ENCODE peak calls at places on chromosomes 5 and 9, in five cellular contexts. Q is HCT116, N is GM12878, O is HepG2, M is K562. L is an unnamed sample.

GRCh38 chr5:72067682-72068470 is 39.4 kb upstream of the MAP1B start:
- DNase-seq in Q (peak; percentile 12), N (no peak), O (no peak), M (peak; percentile 30), L (no peak)

GRCh38 chr5:133873936-133874585 is 94.4 kb downstream of the C5orf15 start:
- DNase-seq in Q (no peak), N (no peak), O (no peak), M (no peak), L (no peak)

GRCh38 chr5:127958421-127959011 is 125.0 kb upstream of the SLC12A2 start:
- DNase-seq in Q (no peak), N (no peak), O (peak; percentile 78), M (no peak), L (no peak)

GRCh38 chr5:79109527-79110492 is 1.8 kb upstream of the BHMT start:
- DNase-seq in Q (peak; percentile 29), N (no peak), O (peak; percentile 28), M (peak; percentile 45), L (no peak)

GRCh38 chr5:148559461-148559860 is 94.9 kb downstream of the HTR4 start:
- DNase-seq in Q (no peak), N (no peak), O (no peak), M (no peak), L (no peak)

GRCh38 chr9:111803924-111804323 is 9.2 kb upstream of the SHOC1 start:
- DNase-seq in Q (no peak), N (no peak), O (no peak), M (no peak), L (no peak)

GRCh38 chr5:81829242-81829641 is 78.3 kb upstream of the SSBP2 start:
- DNase-seq in Q (no peak), N (no peak), O (no peak), M (no peak), L (no peak)

GRCh38 chr9:129726322-129727160 is 26.3 kb downstream of the PTGES start:
- DNase-seq in Q (peak; percentile 64), N (no peak), O (peak; percentile 30), M (peak; percentile 95), L (peak; percentile 97)

GRCh38 chr9:129202613-129203555 is 24.8 kb upstream of the IER5L start:
- DNase-seq in Q (peak; percentile 54), N (no peak), O (peak; percentile 28), M (peak; percentile 90), L (peak; percentile 95)

GRCh38 chr5:111694183-111694582 is 62.8 kb downstream of the NREP start:
- DNase-seq in Q (no peak), N (no peak), O (no peak), M (no peak), L (no peak)

GRCh38 chr5:59207416-59207815 is 624.5 kb downstream of the RAB3C start:
- DNase-seq in Q (no peak), N (no peak), O (no peak), M (no peak), L (no peak)

GRCh38 chr9:63817622-63818518 is 1467.1 kb downstream of the FOXD4L5 start:
- DNase-seq in Q (no peak), N (peak; percentile 75), O (peak; percentile 10), M (peak; percentile 9), L (peak; percentile 47)

GRCh38 chr9:85258823-85259370 is 482.9 kb downstream of the AGTPBP1 start:
- DNase-seq in Q (peak; percentile 63), N (peak; percentile 20), O (peak; percentile 39), M (peak; percentile 8), L (peak; percentile 69)

DNA sequence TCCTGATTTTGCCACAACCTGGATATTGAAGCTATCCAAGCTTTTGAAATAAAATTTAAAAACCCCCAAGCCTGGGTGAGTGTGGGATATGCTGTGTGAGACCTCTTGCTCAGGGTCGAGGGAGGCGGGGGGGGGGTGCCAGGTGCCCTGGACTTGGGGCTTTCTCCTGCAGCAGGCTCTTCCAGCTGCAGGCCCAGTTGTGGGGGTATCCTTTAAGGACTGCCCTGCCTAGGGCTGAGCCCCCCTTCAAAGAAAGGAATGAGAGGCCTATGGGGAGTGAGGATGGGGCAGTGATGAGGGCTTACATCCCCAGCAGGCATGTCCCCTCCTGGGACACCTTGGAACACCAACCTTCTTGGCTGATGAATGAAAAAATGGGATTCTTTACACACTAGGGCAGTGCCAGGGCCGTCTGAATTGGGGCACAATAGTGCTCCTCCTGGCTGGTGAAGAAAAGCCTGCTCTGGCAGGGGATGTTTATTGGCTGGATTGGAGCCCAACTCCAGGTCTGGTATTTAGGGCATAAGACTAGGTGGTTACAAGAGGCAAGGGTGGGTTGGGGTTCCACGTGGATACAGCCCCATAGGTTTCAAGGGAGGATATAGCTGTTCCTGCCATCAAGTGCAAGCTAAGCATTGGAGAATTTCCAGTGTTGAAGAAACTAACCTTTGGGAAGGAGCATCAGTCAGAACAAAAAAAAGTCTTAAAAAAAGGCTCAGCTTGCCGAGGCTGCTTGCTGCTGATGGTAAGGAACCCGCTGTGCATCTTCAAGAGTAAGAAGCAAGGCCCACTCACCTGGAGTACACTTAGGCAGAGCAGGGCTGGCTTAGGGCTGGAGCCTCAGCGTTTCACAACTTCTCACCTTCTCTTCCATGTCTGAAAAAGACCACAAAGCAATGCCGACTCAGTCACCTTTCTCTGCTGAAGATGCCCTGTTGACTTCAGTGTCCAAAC is 7.0 kb downstream of the HNRNPAB start:
- DNase-seq in Q (no peak), N (no peak), O (no peak), M (no peak), L (no peak)
- H3K9ac ChIP-seq in Q (no peak overlapping the region), N (no peak overlapping the region), O (no peak overlapping the region), M (no peak overlapping the region), L (no peak overlapping the region)

GRCh38 chr9:93587651-93588347 is 11.4 kb downstream of the PHF2 start:
- DNase-seq in Q (no peak), N (no peak), O (no peak), M (peak; percentile 44), L (peak; percentile 55)

GRCh38 chr9:93585259-93585658 is 8.9 kb downstream of the PHF2 start:
- DNase-seq in Q (no peak), N (no peak), O (no peak), M (no peak), L (no peak)

GRCh38 chr9:93587284-93587650 is 10.9 kb downstream of the PHF2 start:
- DNase-seq in Q (no peak), N (no peak), O (no peak), M (no peak), L (no peak)

GRCh38 chr9:93586290-93587057 is 10.1 kb downstream of the PHF2 start:
- DNase-seq in Q (no peak), N (no peak), O (no peak), M (no peak), L (no peak)

GRCh38 chr9:93585695-93586094 is 9.3 kb downstream of the PHF2 start:
- DNase-seq in Q (no peak), N (no peak), O (no peak), M (no peak), L (no peak)
- H3K4me1 ChIP-seq in Q (no peaks in the 10 kb centered on the region), N (no peaks in the 10 kb centered on the region), O (peaks cover 66% of the 10 kb centered on the region), M (peaks cover 23% of the 10 kb centered on the region), L (no peaks in the 10 kb centered on the region)

GRCh38 chr5:143409972-143410371 is 6.5 kb upstream of the NR3C1 start:
- DNase-seq in Q (no peak), N (no peak), O (no peak), M (no peak), L (no peak)
- TF ChIP-seq REST in Q (no peak), N (no peak), O (no peak), M (no peak), L (no peak)

GRCh38 chr5:150703767-150704166 is 2.9 kb upstream of the RBM22 start:
- DNase-seq in Q (no peak), N (no peak), O (no peak), M (no peak), L (no peak)

GRCh38 chr5:150700600-150701377 is at the start of gene RBM22:
- DNase-seq in Q (peak; percentile 79), N (peak; percentile 57), O (peak; percentile 77), M (peak; percentile 83), L (peak; percentile 87)

GRCh38 chr5:150694638-150695037 is 6.2 kb downstream of the RBM22 start:
- DNase-seq in Q (no peak), N (no peak), O (no peak), M (no peak), L (no peak)

DNA sequence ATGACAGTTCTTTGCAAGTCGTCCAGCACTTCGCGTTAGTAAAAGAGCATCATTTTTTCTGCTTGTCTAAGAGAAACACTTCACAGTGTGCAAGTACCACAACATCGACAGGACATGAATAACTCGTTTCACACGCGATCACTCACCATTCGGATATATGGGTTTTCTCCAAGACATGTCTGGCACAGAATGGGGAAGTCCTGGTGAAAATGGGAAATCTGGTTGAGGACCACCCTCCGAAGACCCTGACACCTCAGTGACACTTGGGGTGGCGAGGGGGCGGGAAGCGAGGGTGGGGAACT is 613 bp downstream of the RBM22 start:
- DNase-seq in Q (peak; percentile 0), N (no peak), O (no peak), M (no peak), L (no peak)
- H3K9ac ChIP-seq in Q (peak overlapping the region; percentile 86), N (peak overlapping the region; percentile 85), O (peak overlapping the region; percentile 95), M (peak overlapping the region; percentile 93), L (peak overlapping the region; percentile 93)

DNA sequence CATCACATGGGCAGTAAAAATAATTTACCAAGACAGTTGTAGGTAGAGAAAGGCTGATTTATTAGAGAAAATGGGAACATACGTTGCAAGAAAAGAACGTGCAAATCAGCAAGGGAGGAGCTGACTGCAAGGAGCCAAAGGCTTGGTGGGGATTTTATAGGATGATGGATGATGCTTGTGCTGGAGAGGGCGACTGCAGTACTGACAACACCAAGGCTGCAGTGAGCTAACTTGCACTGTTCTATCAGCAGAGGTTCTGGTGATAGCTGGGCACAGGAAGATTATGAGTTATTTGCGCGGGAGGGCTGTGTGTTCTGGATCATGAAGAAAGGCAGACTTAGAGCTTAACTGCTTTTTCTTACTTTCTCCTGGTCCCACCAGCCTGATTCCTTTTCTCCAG is 265.4 kb downstream of the GADD45G start:
- DNase-seq in Q (no peak), N (no peak), O (no peak), M (no peak), L (no peak)
- H3K4me1 ChIP-seq in Q (no peaks in the 10 kb centered on the region), N (no peaks in the 10 kb centered on the region), O (no peaks in the 10 kb centered on the region), M (no peaks in the 10 kb centered on the region), L (peaks cover 16% of the 10 kb centered on the region)

GRCh38 chr5:151002250-151002649 is 18.1 kb upstream of the GPX3 start:
- DNase-seq in Q (peak; percentile 28), N (no peak), O (peak; percentile 58), M (peak; percentile 46), L (peak; percentile 41)
- TF ChIP-seq REST in Q (no peak), N (no peak), O (no peak), M (no peak), L (no peak)

DNA sequence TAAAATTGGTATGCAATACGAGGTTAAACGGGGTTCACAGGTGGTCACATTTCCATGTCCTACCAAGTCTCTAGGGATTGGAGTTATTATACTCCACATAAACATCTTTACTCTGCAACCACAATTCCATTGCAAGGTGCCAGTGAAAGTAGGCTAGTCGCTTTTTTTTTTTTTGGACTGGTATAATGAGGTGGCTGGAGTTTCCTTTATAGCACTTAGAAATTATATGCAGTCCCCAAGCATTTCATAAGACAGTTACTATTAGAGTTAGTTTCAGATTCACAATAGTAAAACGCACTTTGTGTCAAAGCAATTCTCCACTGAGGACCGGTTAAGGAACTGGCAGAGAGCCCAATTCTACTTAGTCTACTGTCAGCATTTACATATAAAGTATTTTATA is 1.4 kb downstream of the MEF2C start:
- DNase-seq in Q (no peak), N (no peak), O (no peak), M (no peak), L (no peak)
- H3K9ac ChIP-seq in Q (no peak overlapping the region), N (peak overlapping the region; percentile 99), O (no peak overlapping the region), M (peak overlapping the region; percentile 81), L (no peak overlapping the region)

GRCh38 chr9:121720992-121721350 is 69.5 kb downstream of the DAB2IP start:
- DNase-seq in Q (no peak), N (no peak), O (no peak), M (no peak), L (no peak)
- H3K4me1 ChIP-seq in Q (peaks cover 26% of the 10 kb centered on the region), N (peaks cover 13% of the 10 kb centered on the region), O (peaks cover 6% of the 10 kb centered on the region), M (no peaks in the 10 kb centered on the region), L (peaks cover 94% of the 10 kb centered on the region)